ENCODE peak calls at places on chromosomes 13 and 19, in five cellular contexts. U is colonic mucosa, P is IMR-90, I is fibroblast of mammary gland, F is psoas muscle. J is an unnamed sample.
A peak's percentile ranks its signal among the peaks of the same experiment; 100 is the strongest.

GRCh38 chr19:925087-925911 is 536 bp upstream of the ARID3A start:
- DNase-seq in U (peak; percentile 73), P (peak; percentile 82), I (peak; percentile 76), F (peak; percentile 89), J (peak; percentile 89)

GRCh38 chr19:52307275-52307674 is 10.3 kb downstream of the ZNF480 start:
- DNase-seq in U (no peak), P (peak; percentile 19), I (peak; percentile 26), F (no peak), J (peak; percentile 30)

GRCh38 chr19:34677386-34678084 is at the start of gene ZNF302:
- DNase-seq in U (peak; percentile 97), P (peak; percentile 96), I (peak; percentile 96), F (peak; percentile 98), J (peak; percentile 98)

GRCh38 chr13:101489635-101490034 is 37.2 kb downstream of the ITGBL1 start:
- DNase-seq in U (no peak), P (peak; percentile 12), I (no peak), F (no peak), J (peak; percentile 64)

GRCh38 chr13:77580748-77581147 is 45.2 kb downstream of the SCEL start:
- DNase-seq in U (no peak), P (no peak), I (no peak), F (no peak), J (no peak)

GRCh38 chr19:16033136-16033530 is 43.2 kb upstream of the TPM4 start:
- DNase-seq in U (no peak), P (no peak), I (no peak), F (no peak), J (no peak)

GRCh38 chr19:35643255-35644205 is 2.0 kb downstream of the ETV2 start:
- DNase-seq in U (peak; percentile 90), P (peak; percentile 60), I (peak; percentile 62), F (peak; percentile 85), J (peak; percentile 79)

GRCh38 chr19:55453861-55454260 is 7.6 kb downstream of the ISOC2 start:
- DNase-seq in U (no peak), P (no peak), I (no peak), F (no peak), J (no peak)

GRCh38 chr13:24747248-24748151 is 16.5 kb upstream of the RNF17 start:
- DNase-seq in U (no peak), P (no peak), I (no peak), F (no peak), J (peak; percentile 16)

GRCh38 chr19:15404097-15404779 is 14.6 kb downstream of the AKAP8L start:
- DNase-seq in U (no peak), P (no peak), I (no peak), F (peak; percentile 67), J (no peak)

GRCh38 chr19:2288743-2289713 is 7.1 kb upstream of the PEAK3 start:
- DNase-seq in U (no peak), P (no peak), I (no peak), F (no peak), J (no peak)

GRCh38 chr19:16266586-16266942 is 58.1 kb upstream of the KLF2 start:
- DNase-seq in U (no peak), P (no peak), I (no peak), F (no peak), J (no peak)

GRCh38 chr13:79548886-79549285 is 67.9 kb downstream of the NDFIP2 start:
- DNase-seq in U (no peak), P (peak; percentile 11), I (peak; percentile 34), F (no peak), J (peak; percentile 13)

GRCh38 chr19:28213476-28214082 is 999.4 kb downstream of the UQCRFS1 start:
- DNase-seq in U (no peak), P (no peak), I (peak; percentile 42), F (no peak), J (no peak)

GRCh38 chr13:33855371-33855895 is 37.5 kb downstream of the RFC3 start:
- DNase-seq in U (no peak), P (no peak), I (no peak), F (no peak), J (no peak)

GRCh38 chr19:34430738-34431625 is 2.8 kb downstream of the UBA2 start:
- DNase-seq in U (no peak), P (peak; percentile 68), I (peak; percentile 72), F (no peak), J (peak; percentile 79)

GRCh38 chr19:6887326-6887725 is at the start of gene ADGRE1:
- DNase-seq in U (no peak), P (no peak), I (no peak), F (no peak), J (no peak)

GRCh38 chr19:33385956-33386355 is 12.4 kb downstream of the CEBPG start:
- DNase-seq in U (no peak), P (no peak), I (no peak), F (peak; percentile 82), J (no peak)

GRCh38 chr13:100129605-100130004 is 40.7 kb downstream of the PCCA start:
- DNase-seq in U (no peak), P (no peak), I (no peak), F (no peak), J (no peak)

GRCh38 chr19:53463263-53463662 is 4.3 kb upstream of the ZNF813 start:
- DNase-seq in U (peak; percentile 19), P (peak; percentile 6), I (peak; percentile 7), F (peak; percentile 74), J (peak; percentile 28)

GRCh38 chr13:31073859-31074718 is 87.6 kb downstream of the HSPH1 start:
- DNase-seq in U (no peak), P (peak; percentile 69), I (peak; percentile 57), F (no peak), J (peak; percentile 70)

GRCh38 chr19:15025237-15025636 is 24.0 kb upstream of the CASP14 start:
- DNase-seq in U (no peak), P (no peak), I (no peak), F (no peak), J (no peak)

GRCh38 chr13:33918199-33918932 is 100.4 kb downstream of the RFC3 start:
- DNase-seq in U (no peak), P (peak; percentile 71), I (peak; percentile 90), F (no peak), J (peak; percentile 57)

GRCh38 chr19:28242317-28242927 is 970.5 kb downstream of the UQCRFS1 start:
- DNase-seq in U (peak; percentile 43), P (no peak), I (peak; percentile 55), F (no peak), J (peak; percentile 21)

GRCh38 chr13:80591978-80592377 is 251.1 kb upstream of the SPRY2 start:
- DNase-seq in U (no peak), P (no peak), I (no peak), F (no peak), J (no peak)

GRCh38 chr19:18995804-18996241 is 37.5 kb downstream of the SUGP2 start:
- DNase-seq in U (peak; percentile 40), P (peak; percentile 96), I (peak; percentile 91), F (no peak), J (peak; percentile 92)

GRCh38 chr19:40398417-40399056 is 8.6 kb upstream of the HIPK4 start:
- DNase-seq in U (peak; percentile 78), P (no peak), I (no peak), F (no peak), J (no peak)

GRCh38 chr19:42279902-42280760 is 11.1 kb downstream of the CIC start:
- DNase-seq in U (peak; percentile 94), P (peak; percentile 83), I (peak; percentile 88), F (peak; percentile 93), J (peak; percentile 84)

GRCh38 chr19:3783660-3784584 is 2.3 kb downstream of the MATK start:
- DNase-seq in U (no peak), P (no peak), I (no peak), F (no peak), J (no peak)

GRCh38 chr19:41219924-41220567 is 1.0 kb downstream of the AXL start:
- DNase-seq in U (no peak), P (peak; percentile 67), I (peak; percentile 78), F (peak; percentile 79), J (peak; percentile 70)

GRCh38 chr13:51978836-51979556 is 32.3 kb downstream of the ATP7B start:
- DNase-seq in U (peak; percentile 62), P (no peak), I (peak; percentile 6), F (no peak), J (no peak)

GRCh38 chr13:107649071-107649470 is 566.3 kb downstream of the LIG4 start:
- DNase-seq in U (no peak), P (peak; percentile 38), I (no peak), F (no peak), J (peak; percentile 6)

GRCh38 chr19:23957660-23958281 is 43.1 kb downstream of the ZNF726 start:
- DNase-seq in U (no peak), P (peak; percentile 82), I (peak; percentile 92), F (no peak), J (peak; percentile 87)

GRCh38 chr19:53870485-53870844 is 2.8 kb downstream of the MYADM start:
- DNase-seq in U (peak; percentile 70), P (no peak), I (no peak), F (no peak), J (peak; percentile 23)

GRCh38 chr19:7522923-7523667 is 671 bp downstream of the MCOLN1 start:
- DNase-seq in U (no peak), P (no peak), I (peak; percentile 20), F (no peak), J (peak; percentile 52)

DNA sequence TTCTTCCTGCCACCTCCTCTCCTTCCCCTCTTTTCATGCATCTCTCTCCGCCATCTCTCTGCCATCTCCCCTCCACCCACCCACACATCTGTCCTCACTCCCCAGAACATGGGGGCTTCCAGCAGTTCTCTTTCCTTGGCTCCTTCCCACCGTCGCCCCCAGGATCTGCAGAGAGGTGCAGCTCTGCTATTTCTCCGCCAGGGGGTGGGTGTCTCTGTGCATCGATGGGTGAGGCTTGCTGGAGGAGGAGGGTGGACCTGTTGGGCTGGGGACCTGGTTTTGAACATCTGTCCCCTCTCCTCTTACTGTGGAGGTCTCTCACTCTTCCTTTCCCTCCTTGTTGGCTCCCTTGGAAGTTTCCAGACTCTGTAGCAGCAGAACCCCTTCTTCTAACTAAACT is 51.7 kb downstream of the MYH14 start:
- DNase-seq in U (no peak), P (no peak), I (no peak), F (no peak), J (no peak)
- TF ChIP-seq CTCF in U (no peak), P (no peak), I (peak; percentile 18), F (no peak), J (no peak)

GRCh38 chr19:47416667-47417033 is 2.7 kb downstream of the MEIS3 start:
- DNase-seq in U (no peak), P (no peak), I (no peak), F (no peak), J (no peak)
- H3K4me3 ChIP-seq in U (no peak overlapping the region), P (no peak overlapping the region), I (no peak overlapping the region), F (no peak overlapping the region), J (no peak overlapping the region)

GRCh38 chr13:53201454-53202225 is 173.0 kb downstream of the OLFM4 start:
- DNase-seq in U (peak; percentile 19), P (no peak), I (no peak), F (peak; percentile 43), J (no peak)
- TF ChIP-seq CTCF in U (no peak), P (no peak), I (no peak), F (no peak), J (peak; percentile 2)

GRCh38 chr19:10404888-10405808 is 1.8 kb upstream of the CDC37 start:
- DNase-seq in U (no peak), P (no peak), I (no peak), F (no peak), J (no peak)
- H3K4me3 ChIP-seq in U (peak overlapping the region; percentile 85), P (peak overlapping the region; percentile 98), I (peak overlapping the region; percentile 94), F (peak overlapping the region; percentile 84), J (peak overlapping the region; percentile 83)

DNA sequence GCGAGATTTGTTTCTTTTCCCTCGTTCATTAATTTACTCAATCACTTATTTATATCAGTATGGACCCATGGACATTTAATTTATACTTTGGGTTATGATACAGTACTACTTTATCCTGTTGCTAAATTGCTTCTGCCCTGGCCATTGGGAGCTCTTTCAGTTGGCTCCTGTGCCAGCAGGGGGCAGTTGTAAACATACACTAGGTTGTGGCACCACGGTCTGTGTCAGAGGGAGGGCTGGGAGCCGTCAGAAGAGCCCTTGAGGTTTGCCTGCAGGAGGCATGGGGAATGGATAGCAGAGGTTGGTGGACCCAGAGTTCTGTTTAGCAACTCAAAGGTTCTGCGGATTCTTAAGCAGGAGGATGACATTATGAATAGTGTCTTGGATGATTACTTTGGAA is 94.3 kb downstream of the ERCC5 start:
- DNase-seq in U (no peak), P (no peak), I (no peak), F (no peak), J (no peak)
- TF ChIP-seq CTCF in U (no peak), P (no peak), I (peak; percentile 7), F (no peak), J (no peak)